ENCODE peak calls at places on chromosomes 16 and 17, in six cellular contexts. N is NCI-H1105 treated with DMSO at 0.1 percent for 48 hours, D is HTR-8/SVneo, L is cardiac muscle cell, B is LNCaP clone FGC, C is glutamatergic neuron. T is an unnamed sample.

GRCh38 chr16:12387311-12387710 is 410.8 kb downstream of the SNX29 start:
- DNase-seq in L (no peak), D (no peak), N (no peak), C (no peak), B (no peak), T (no peak)

GRCh38 chr17:42272162-42272561 is 4.0 kb downstream of the STAT5B start:
- DNase-seq in L (no peak), D (no peak), C (no peak), B (no peak), N (no peak), T (no peak)

GRCh38 chr17:15446036-15446435 is 21.4 kb downstream of the CDRT4 start:
- DNase-seq in B (no peak), D (no peak), L (no peak), N (no peak), C (no peak), T (no peak)

GRCh38 chr16:4535627-4536108 is 2.9 kb downstream of the CDIP1 start:
- DNase-seq in B (no peak), N (no peak), C (no peak), D (no peak), L (no peak), T (no peak)

GRCh38 chr17:49928826-49929475 is 40.0 kb upstream of the DLX4 start:
- DNase-seq in L (no peak), N (no peak), D (peak; percentile 78), C (no peak), B (no peak), T (no peak)

GRCh38 chr17:78417531-78417909 is 39.1 kb downstream of the PGS1 start:
- DNase-seq in D (no peak), B (no peak), L (no peak), C (no peak), N (no peak), T (no peak)

GRCh38 chr16:53098526-53099317 is 43.9 kb downstream of the CHD9 start:
- DNase-seq in D (peak; percentile 44), B (no peak), L (peak; percentile 22), N (peak; percentile 83), C (peak; percentile 61), T (peak; percentile 67)

GRCh38 chr16:56609463-56609921 is 1.1 kb downstream of the MT2A start:
- DNase-seq in D (no peak), L (no peak), B (no peak), N (peak; percentile 70), C (no peak), T (peak; percentile 19)

GRCh38 chr17:17576772-17577234 is 14.7 kb downstream of the PEMT start:
- DNase-seq in B (no peak), L (peak; percentile 58), C (no peak), N (no peak), D (no peak), T (no peak)

GRCh38 chr16:86975445-86975844 is 341.7 kb downstream of the C16orf95 start:
- DNase-seq in B (peak; percentile 10), C (no peak), L (peak; percentile 65), N (no peak), D (peak; percentile 77), T (no peak)

GRCh38 chr17:48238933-48239602 is 131.5 kb downstream of the SNX11 start:
- DNase-seq in L (no peak), N (no peak), B (no peak), D (no peak), C (no peak), T (no peak)

GRCh38 chr17:6047966-6048365 is 22.2 kb upstream of the WSCD1 start:
- DNase-seq in L (no peak), C (no peak), B (no peak), N (no peak), D (no peak), T (no peak)

GRCh38 chr17:73151888-73152633 is 12.7 kb upstream of the SSTR2 start:
- DNase-seq in C (no peak), B (no peak), N (no peak), D (no peak), L (no peak), T (peak; percentile 44)

GRCh38 chr16:68084504-68085258 is 489 bp upstream of the NFATC3 start:
- DNase-seq in N (peak; percentile 86), L (peak; percentile 85), B (no peak), C (peak; percentile 90), D (no peak), T (peak; percentile 92)

T was measured in NCI-H146.